ENCODE peak calls at places on chromosomes 2 and 18, in nine cellular contexts. R, B, P, W, T, M, U, Y and V are unnamed samples.

GRCh38 chr2:230668184-230668938 is 44.3 kb upstream of the CAB39 start:
- DNase-seq in R (no peak), B (no peak), P (peak; percentile 74), W (peak; percentile 55), T (no peak), M (peak; percentile 33), U (no peak), Y (peak; percentile 82), V (peak; percentile 80)

GRCh38 chr2:224122542-224122941 is 83.5 kb upstream of the SERPINE2 start:
- DNase-seq in R (no peak), B (no peak), P (no peak), W (no peak), T (no peak), M (no peak), U (no peak), Y (no peak), V (no peak)

GRCh38 chr2:37456479-37456878 is 112.0 kb downstream of the QPCT start:
- DNase-seq in R (no peak), B (no peak), P (no peak), W (no peak), T (peak; percentile 10), M (no peak), U (no peak), Y (no peak), V (peak; percentile 43)

GRCh38 chr18:74522635-74523548 is 11.4 kb upstream of the CNDP1 start:
- DNase-seq in R (no peak), B (no peak), P (peak; percentile 24), W (no peak), T (no peak), M (no peak), U (no peak), Y (no peak), V (no peak)

GRCh38 chr2:224072541-224073188 is 33.6 kb upstream of the SERPINE2 start:
- DNase-seq in R (no peak), B (no peak), P (no peak), W (no peak), T (peak; percentile 11), M (no peak), U (no peak), Y (no peak), V (no peak)

GRCh38 chr2:54673501-54673998 is 49.9 kb upstream of the EML6 start:
- DNase-seq in R (no peak), B (no peak), P (peak; percentile 89), W (peak; percentile 85), T (peak; percentile 84), M (peak; percentile 75), U (no peak), Y (peak; percentile 38), V (peak; percentile 90)

GRCh38 chr2:12057436-12058166 is 311.2 kb downstream of the LPIN1 start:
- DNase-seq in R (no peak), B (peak; percentile 31), P (peak; percentile 67), W (peak; percentile 52), T (peak; percentile 24), M (no peak), U (no peak), Y (peak; percentile 87), V (peak; percentile 73)

GRCh38 chr18:49473721-49474120 is 13.3 kb upstream of the DYM start:
- DNase-seq in R (no peak), B (no peak), P (no peak), W (no peak), T (no peak), M (no peak), U (no peak), Y (no peak), V (no peak)

GRCh38 chr18:23207191-23207955 is 72.1 kb downstream of the CABLES1 start:
- DNase-seq in R (no peak), B (peak; percentile 36), P (no peak), W (no peak), T (no peak), M (no peak), U (peak; percentile 8), Y (no peak), V (no peak)

GRCh38 chr2:175464311-175464670 is 282.8 kb upstream of the ATP5MC3 start:
- DNase-seq in R (no peak), B (no peak), P (no peak), W (no peak), T (no peak), M (no peak), U (no peak), Y (no peak), V (no peak)

GRCh38 chr18:78393463-78393862 is 586.2 kb upstream of the SALL3 start:
- DNase-seq in R (no peak), B (no peak), P (no peak), W (no peak), T (peak; percentile 16), M (no peak), U (no peak), Y (no peak), V (no peak)

GRCh38 chr18:35582899-35583558 is 1.5 kb downstream of the GALNT1 start:
- DNase-seq in R (peak; percentile 44), B (peak; percentile 59), P (no peak), W (no peak), T (no peak), M (no peak), U (no peak), Y (no peak), V (no peak)

GRCh38 chr2:200226652-200227426 is 79.7 kb upstream of the SPATS2L start:
- DNase-seq in R (no peak), B (no peak), P (no peak), W (no peak), T (no peak), M (peak; percentile 41), U (no peak), Y (no peak), V (no peak)

GRCh38 chr2:66433945-66434678 is 813 bp upstream of the MEIS1 start:
- DNase-seq in R (peak; percentile 87), B (peak; percentile 38), P (peak; percentile 77), W (peak; percentile 72), T (no peak), M (no peak), U (no peak), Y (peak; percentile 57), V (peak; percentile 67)

GRCh38 chr2:138720035-138720589 is 60.1 kb downstream of the NXPH2 start:
- DNase-seq in R (peak; percentile 44), B (no peak), P (no peak), W (no peak), T (no peak), M (no peak), U (no peak), Y (no peak), V (no peak)

GRCh38 chr2:20145497-20146193 is 79.3 kb downstream of the SDC1 start:
- DNase-seq in R (no peak), B (no peak), P (no peak), W (no peak), T (peak; percentile 56), M (no peak), U (no peak), Y (peak; percentile 59), V (no peak)

DNA sequence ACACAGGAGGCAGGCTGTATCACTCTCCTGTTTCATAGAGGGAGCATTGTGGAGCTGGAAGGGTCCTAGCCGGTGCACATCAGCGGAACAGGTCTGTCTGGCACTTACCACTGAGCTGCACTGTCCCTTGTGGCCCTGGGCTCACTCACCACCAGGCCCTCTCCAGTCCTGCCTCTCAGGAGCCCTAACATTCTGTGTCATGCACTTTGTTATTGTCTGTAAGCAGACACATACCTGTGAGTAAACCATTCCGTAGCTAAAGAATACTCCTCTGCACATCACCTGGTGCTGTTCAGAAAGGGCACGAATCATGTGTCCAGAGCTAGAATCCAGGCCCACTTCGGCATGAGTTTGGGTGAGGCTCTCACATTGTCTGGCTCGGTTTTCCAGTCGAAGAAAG is 93.6 kb downstream of the CRIM1 start:
- DNase-seq in R (no peak), B (no peak), P (no peak), W (no peak), T (no peak), M (no peak), U (no peak), Y (no peak), V (no peak)
- H3K36me3 ChIP-seq in R (no peaks in the 10 kb centered on the region), B (peaks cover 34% of the 10 kb centered on the region), P (peaks cover 21% of the 10 kb centered on the region), W (peaks cover 47% of the 10 kb centered on the region), T (no peaks in the 10 kb centered on the region), M (peaks cover 10% of the 10 kb centered on the region), U (peaks cover 2% of the 10 kb centered on the region), Y (no peaks in the 10 kb centered on the region), V (peaks cover 6% of the 10 kb centered on the region)

GRCh38 chr2:108194409-108195132 is 45.2 kb upstream of the SULT1C3 start:
- DNase-seq in R (no peak), B (no peak), P (no peak), W (no peak), T (no peak), M (no peak), U (no peak), Y (no peak), V (no peak)
- H3K4me3 ChIP-seq in R (no peak overlapping the region), B (no peak overlapping the region), P (no peak overlapping the region), W (no peak overlapping the region), T (no peak overlapping the region), M (no peak overlapping the region), U (no peak overlapping the region), Y (no peak overlapping the region), V (no peak overlapping the region)

GRCh38 chr2:222611684-222612083 is 44.2 kb downstream of the FARSB start:
- DNase-seq in R (no peak), B (no peak), P (no peak), W (peak; percentile 54), T (no peak), M (no peak), U (no peak), Y (no peak), V (no peak)

GRCh38 chr2:222608081-222608480 is 47.8 kb downstream of the FARSB start:
- DNase-seq in R (no peak), B (no peak), P (no peak), W (no peak), T (no peak), M (no peak), U (no peak), Y (no peak), V (no peak)

GRCh38 chr2:222609391-222609790 is 46.5 kb downstream of the FARSB start:
- DNase-seq in R (no peak), B (no peak), P (no peak), W (no peak), T (no peak), M (no peak), U (no peak), Y (no peak), V (no peak)

GRCh38 chr2:222613715-222614331 is 42.1 kb downstream of the FARSB start:
- DNase-seq in R (peak; percentile 61), B (peak; percentile 40), P (no peak), W (no peak), T (no peak), M (no peak), U (peak; percentile 15), Y (no peak), V (no peak)

DNA sequence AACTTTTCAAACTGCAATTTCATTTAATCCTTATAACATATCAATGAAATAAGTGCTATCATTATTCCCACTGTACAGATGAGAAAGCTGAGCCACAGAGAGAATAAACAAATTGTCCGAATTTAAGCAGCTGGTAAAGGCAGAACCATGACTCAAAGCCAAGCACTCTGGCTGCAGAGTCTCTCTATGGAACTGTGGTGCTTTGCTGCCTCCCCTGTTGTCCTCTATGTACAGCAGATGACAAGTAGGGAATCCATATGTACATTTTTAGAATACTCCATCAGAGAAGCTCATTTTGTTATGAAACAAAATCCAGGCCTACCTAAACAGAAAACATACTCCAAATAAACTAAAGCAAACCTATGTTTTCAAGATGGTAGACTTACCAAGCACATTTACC is 45.1 kb downstream of the FARSB start:
- DNase-seq in R (no peak), B (no peak), P (no peak), W (no peak), T (no peak), M (no peak), U (no peak), Y (no peak), V (no peak)
- H3K36me3 ChIP-seq in R (no peaks in the 10 kb centered on the region), B (peaks cover 2% of the 10 kb centered on the region), P (peaks cover 22% of the 10 kb centered on the region), W (peaks cover 55% of the 10 kb centered on the region), T (no peaks in the 10 kb centered on the region), M (peaks cover 16% of the 10 kb centered on the region), U (peaks cover 15% of the 10 kb centered on the region), Y (peaks cover 4% of the 10 kb centered on the region), V (peaks cover 6% of the 10 kb centered on the region)

GRCh38 chr2:109317471-109318090 is 188.6 kb downstream of the SH3RF3 start:
- DNase-seq in R (no peak), B (no peak), P (no peak), W (no peak), T (no peak), M (no peak), U (no peak), Y (no peak), V (no peak)
- H3K4me3 ChIP-seq in R (no peak overlapping the region), B (no peak overlapping the region), P (peak overlapping the region; percentile 39), W (no peak overlapping the region), T (no peak overlapping the region), M (no peak overlapping the region), U (no peak overlapping the region), Y (no peak overlapping the region), V (no peak overlapping the region)